ENCODE peak calls at places on chromosomes 11 and 22, in eight cellular contexts. One of them, this sample, is unnamed.

GRCh38 chr11:45234306-45235006 is 51.7 kb downstream of the SYT13 start:
- DNase-seq in NCI-H774: no peak
- DNase-seq in EL: no peak
- DNase-seq in GM20000: no peak
- DNase-seq in GM10248: no peak
- DNase-seq in astrocyte of the spinal cord: no peak
- DNase-seq in activated CD4-positive, alpha-beta T cell treated with anti-CD3 and anti-CD28 coated beads for 1 hour: no peak
- DNase-seq in NAMALWA: no peak
- DNase-seq in this sample: no peak

GRCh38 chr11:133726576-133726975 is 118.7 kb downstream of the SPATA19 start:
- DNase-seq in GM10248: no peak
- DNase-seq in NAMALWA: no peak
- DNase-seq in NCI-H774: no peak
- DNase-seq in astrocyte of the spinal cord: no peak
- DNase-seq in GM20000: no peak
- DNase-seq in EL: no peak
- DNase-seq in activated CD4-positive, alpha-beta T cell treated with anti-CD3 and anti-CD28 coated beads for 1 hour: no peak
- DNase-seq in this sample: no peak

GRCh38 chr11:74770456-74770855 is 21.8 kb downstream of the RNF169 start:
- DNase-seq in GM20000: no peak
- DNase-seq in NCI-H774: no peak
- DNase-seq in GM10248: no peak
- DNase-seq in NAMALWA: no peak
- DNase-seq in EL: no peak
- DNase-seq in astrocyte of the spinal cord: peak
- DNase-seq in activated CD4-positive, alpha-beta T cell treated with anti-CD3 and anti-CD28 coated beads for 1 hour: no peak
- DNase-seq in this sample: peak

GRCh38 chr11:36222755-36223635 is 66.2 kb downstream of the COMMD9 start:
- DNase-seq in NCI-H774: no peak
- DNase-seq in GM10248: no peak
- DNase-seq in activated CD4-positive, alpha-beta T cell treated with anti-CD3 and anti-CD28 coated beads for 1 hour: no peak
- DNase-seq in EL: no peak
- DNase-seq in astrocyte of the spinal cord: peak
- DNase-seq in NAMALWA: no peak
- DNase-seq in GM20000: no peak
- DNase-seq in this sample: no peak

GRCh38 chr22:37020192-37020479 is 594 bp downstream of the MPST start:
- DNase-seq in GM20000: no peak
- DNase-seq in EL: peak
- DNase-seq in astrocyte of the spinal cord: peak
- DNase-seq in GM10248: no peak
- DNase-seq in NCI-H774: no peak
- DNase-seq in activated CD4-positive, alpha-beta T cell treated with anti-CD3 and anti-CD28 coated beads for 1 hour: no peak
- DNase-seq in NAMALWA: peak
- DNase-seq in this sample: peak

GRCh38 chr22:40533712-40534378 is 102.7 kb downstream of the MRTFA start:
- DNase-seq in NCI-H774: no peak
- DNase-seq in EL: peak
- DNase-seq in GM20000: peak
- DNase-seq in NAMALWA: peak
- DNase-seq in GM10248: peak
- DNase-seq in astrocyte of the spinal cord: peak
- DNase-seq in activated CD4-positive, alpha-beta T cell treated with anti-CD3 and anti-CD28 coated beads for 1 hour: peak
- DNase-seq in this sample: peak

GRCh38 chr11:43327987-43328386 is 16.2 kb downstream of the API5 start:
- DNase-seq in NCI-H774: no peak
- DNase-seq in GM10248: no peak
- DNase-seq in NAMALWA: no peak
- DNase-seq in GM20000: no peak
- DNase-seq in activated CD4-positive, alpha-beta T cell treated with anti-CD3 and anti-CD28 coated beads for 1 hour: no peak
- DNase-seq in EL: peak
- DNase-seq in astrocyte of the spinal cord: peak
- DNase-seq in this sample: peak

GRCh38 chr11:118791015-118791960 is at the start of gene DDX6:
- DNase-seq in EL: peak
- DNase-seq in NAMALWA: peak
- DNase-seq in NCI-H774: peak
- DNase-seq in activated CD4-positive, alpha-beta T cell treated with anti-CD3 and anti-CD28 coated beads for 1 hour: peak
- DNase-seq in GM10248: peak
- DNase-seq in GM20000: peak
- DNase-seq in astrocyte of the spinal cord: peak
- DNase-seq in this sample: peak

GRCh38 chr11:79097279-79097875 is 343.5 kb downstream of the TENM4 start:
- DNase-seq in GM10248: no peak
- DNase-seq in NCI-H774: no peak
- DNase-seq in EL: no peak
- DNase-seq in astrocyte of the spinal cord: no peak
- DNase-seq in activated CD4-positive, alpha-beta T cell treated with anti-CD3 and anti-CD28 coated beads for 1 hour: no peak
- DNase-seq in NAMALWA: no peak
- DNase-seq in GM20000: no peak
- DNase-seq in this sample: no peak

GRCh38 chr22:48953103-48953720 is 874.5 kb downstream of the BRD1 start:
- DNase-seq in activated CD4-positive, alpha-beta T cell treated with anti-CD3 and anti-CD28 coated beads for 1 hour: no peak
- DNase-seq in astrocyte of the spinal cord: no peak
- DNase-seq in GM10248: peak
- DNase-seq in NAMALWA: no peak
- DNase-seq in NCI-H774: no peak
- DNase-seq in GM20000: no peak
- DNase-seq in EL: no peak
- DNase-seq in this sample: no peak

GRCh38 chr22:50299724-50300619 is 7.5 kb downstream of the PLXNB2 start:
- DNase-seq in GM10248: no peak
- DNase-seq in EL: no peak
- DNase-seq in astrocyte of the spinal cord: no peak
- DNase-seq in NCI-H774: no peak
- DNase-seq in GM20000: no peak
- DNase-seq in NAMALWA: peak
- DNase-seq in activated CD4-positive, alpha-beta T cell treated with anti-CD3 and anti-CD28 coated beads for 1 hour: no peak
- DNase-seq in this sample: no peak

GRCh38 chr11:130404727-130405126 is 23.7 kb downstream of the ADAMTS8 start:
- DNase-seq in NAMALWA: peak
- DNase-seq in NCI-H774: no peak
- DNase-seq in GM20000: no peak
- DNase-seq in GM10248: no peak
- DNase-seq in astrocyte of the spinal cord: no peak
- DNase-seq in activated CD4-positive, alpha-beta T cell treated with anti-CD3 and anti-CD28 coated beads for 1 hour: no peak
- DNase-seq in EL: no peak
- DNase-seq in this sample: no peak

GRCh38 chr11:46363031-46363407 is 15.8 kb downstream of the DGKZ start:
- DNase-seq in GM20000: no peak
- DNase-seq in NCI-H774: no peak
- DNase-seq in NAMALWA: no peak
- DNase-seq in EL: peak
- DNase-seq in GM10248: no peak
- DNase-seq in activated CD4-positive, alpha-beta T cell treated with anti-CD3 and anti-CD28 coated beads for 1 hour: no peak
- DNase-seq in astrocyte of the spinal cord: peak
- DNase-seq in this sample: peak